ENCODE peak calls at places on chromosome 11, in six cellular contexts. K, L, F, M, T and S are unnamed samples.

GRCh38 chr11:92329644-92330043 is 105.0 kb downstream of the FAT3 start:
- DNase-seq in K (no peak), M (no peak), L (no peak), T (no peak), F (no peak), S (no peak)

GRCh38 chr11:81070948-81071347 is 1630.1 kb upstream of the TENM4 start:
- DNase-seq in M (no peak), T (no peak), L (no peak), F (no peak), K (no peak), S (no peak)

GRCh38 chr11:2768471-2769408 is 68.9 kb upstream of the KCNQ1OT1 start:
- DNase-seq in M (peak; percentile 30), K (no peak), F (no peak), T (no peak), L (peak; percentile 5), S (no peak)

GRCh38 chr11:131483453-131483852 is 113.0 kb downstream of the NTM start:
- DNase-seq in K (no peak), T (no peak), M (no peak), L (no peak), F (no peak), S (no peak)

GRCh38 chr11:15863411-15863810 is 492.9 kb downstream of the SOX6 start:
- DNase-seq in L (no peak), F (no peak), K (no peak), M (no peak), T (no peak), S (no peak)

GRCh38 chr11:93648168-93648567 is 13.3 kb upstream of the CEP295 start:
- DNase-seq in T (no peak), F (no peak), M (no peak), K (no peak), L (no peak), S (no peak)

GRCh38 chr11:88231894-88232482 is 56.7 kb upstream of the RAB38 start:
- DNase-seq in T (no peak), L (no peak), M (no peak), F (no peak), K (no peak), S (peak; percentile 20)

GRCh38 chr11:61657566-61657965 is 22.6 kb upstream of the DAGLA start:
- DNase-seq in F (no peak), K (peak; percentile 54), M (no peak), T (no peak), L (no peak), S (no peak)

GRCh38 chr11:130631119-130631518 is 182.7 kb downstream of the ADAMTS15 start:
- DNase-seq in L (no peak), T (no peak), M (no peak), F (no peak), K (no peak), S (no peak)

GRCh38 chr11:2748814-2749554 is 49.2 kb upstream of the KCNQ1OT1 start:
- DNase-seq in M (peak; percentile 23), L (no peak), F (no peak), T (peak; percentile 26), K (no peak), S (no peak)

GRCh38 chr11:21460082-21460481 is 732.8 kb upstream of the ANO5 start:
- DNase-seq in M (no peak), K (no peak), L (no peak), T (no peak), F (no peak), S (no peak)

GRCh38 chr11:15695096-15695721 is 580.5 kb downstream of the INSC start:
- DNase-seq in M (no peak), L (no peak), T (no peak), F (no peak), K (no peak), S (no peak)

GRCh38 chr11:45155627-45156180 is 9.3 kb downstream of the PRDM11 start:
- DNase-seq in M (no peak), K (no peak), F (no peak), T (no peak), L (no peak), S (no peak)

GRCh38 chr11:15675683-15676082 is 561.0 kb downstream of the INSC start:
- DNase-seq in M (no peak), T (no peak), K (no peak), F (no peak), L (no peak), S (no peak)

GRCh38 chr11:77109236-77110019 is 6.8 kb downstream of the OMP start:
- DNase-seq in M (no peak), T (no peak), F (no peak), K (no peak), L (no peak), S (no peak)

GRCh38 chr11:11263238-11264030 is 89.6 kb downstream of the CSNK2A3 start:
- DNase-seq in L (no peak), F (no peak), T (no peak), M (no peak), K (no peak), S (no peak)

GRCh38 chr11:118910309-118911112 is 15.2 kb downstream of the BCL9L start:
- DNase-seq in T (peak; percentile 83), M (peak; percentile 87), L (no peak), K (peak; percentile 61), F (peak; percentile 82), S (peak; percentile 87)

GRCh38 chr11:12285106-12285505 is 92.3 kb upstream of the PARVA start:
- DNase-seq in L (no peak), F (no peak), T (peak; percentile 6), K (no peak), M (no peak), S (no peak)

GRCh38 chr11:126607374-126607773 is 251.9 kb downstream of the ST3GAL4 start:
- DNase-seq in T (no peak), F (peak; percentile 31), L (no peak), M (no peak), K (peak; percentile 72), S (no peak)

DNA sequence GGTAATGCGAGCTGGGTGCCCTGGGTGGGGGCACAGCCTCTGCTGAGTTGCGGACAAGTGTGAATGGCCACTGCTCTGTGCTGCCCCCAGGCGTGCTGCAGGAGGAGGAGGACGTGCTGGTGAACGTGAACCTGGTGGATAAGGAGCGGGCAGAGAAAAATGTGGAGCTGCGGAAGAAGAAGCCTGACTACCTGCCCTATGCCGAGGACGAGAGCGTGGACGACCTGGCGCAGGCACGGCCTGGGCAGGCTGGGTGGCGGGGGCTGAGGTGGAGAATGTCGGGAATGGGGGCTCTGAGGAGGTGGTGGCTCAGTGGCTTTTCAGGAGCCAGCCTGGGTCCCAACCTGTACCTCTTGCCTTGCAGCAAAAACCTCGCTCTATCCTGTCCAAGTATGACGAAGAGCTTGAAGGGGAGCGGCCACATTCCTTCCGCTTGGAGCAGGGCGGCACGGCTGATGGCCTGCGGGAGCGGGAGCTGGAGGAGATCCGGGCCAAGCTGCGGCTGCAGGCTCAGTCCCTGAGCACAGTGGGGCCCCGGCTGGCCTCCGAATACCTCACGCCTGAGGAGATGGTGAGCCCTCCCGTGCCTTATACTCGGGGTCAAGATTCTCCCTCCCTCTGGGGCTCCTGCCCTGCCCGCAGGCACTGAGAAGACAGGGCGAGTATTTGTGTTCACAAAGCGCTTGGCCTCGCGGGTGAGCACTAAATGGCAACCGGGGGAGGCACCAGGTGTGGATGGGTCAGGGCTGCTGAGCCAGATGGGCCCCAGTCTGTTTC is 4.6 kb downstream of the SART1 start:
- DNase-seq in M (no peak), T (no peak), F (no peak), L (no peak), K (no peak), S (no peak)
- H3K36me3 ChIP-seq in M (peaks cover 73% of the 10 kb centered on the region), T (peaks cover 53% of the 10 kb centered on the region), F (peaks cover 19% of the 10 kb centered on the region), L (no peaks in the 10 kb centered on the region), K (peaks cover 39% of the 10 kb centered on the region), S (peaks cover 64% of the 10 kb centered on the region)

DNA sequence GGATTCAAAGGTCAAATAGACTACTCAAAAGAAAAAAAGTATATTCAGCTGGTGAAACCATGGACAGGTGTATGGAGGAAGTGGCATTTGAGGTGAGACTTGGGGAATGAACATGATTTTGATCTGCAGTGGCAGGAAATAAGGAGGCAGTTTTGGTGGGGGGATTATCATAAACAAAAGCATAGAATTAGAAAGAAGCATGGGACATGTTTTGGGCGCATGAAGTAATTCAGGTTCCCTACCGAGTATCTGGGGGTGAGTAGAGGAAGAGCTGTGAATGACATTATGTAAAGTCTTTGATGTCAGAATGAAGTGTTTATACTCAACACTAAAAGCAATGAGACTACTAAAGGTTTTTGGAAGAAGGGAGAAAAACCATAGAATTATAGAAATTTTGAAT is 3.1 kb downstream of the CLMP start:
- DNase-seq in T (no peak), M (no peak), K (no peak), L (no peak), F (no peak), S (no peak)
- H3K4me3 ChIP-seq in T (no peak overlapping the region), M (no peak overlapping the region), K (no peak overlapping the region), L (no peak overlapping the region), F (no peak overlapping the region), S (no peak overlapping the region)

GRCh38 chr11:36000616-36001190 is 56.8 kb downstream of the LDLRAD3 start:
- DNase-seq in F (no peak), K (no peak), T (no peak), M (no peak), L (no peak), S (no peak)

GRCh38 chr11:35998651-35999050 is 54.8 kb downstream of the LDLRAD3 start:
- DNase-seq in K (no peak), F (no peak), T (no peak), M (no peak), L (no peak), S (no peak)

GRCh38 chr11:35995872-35996271 is 52.0 kb downstream of the LDLRAD3 start:
- DNase-seq in F (no peak), K (no peak), M (no peak), T (no peak), L (no peak), S (no peak)

GRCh38 chr11:35994421-35994820 is 50.6 kb downstream of the LDLRAD3 start:
- DNase-seq in F (no peak), T (no peak), K (no peak), L (no peak), M (no peak), S (no peak)

GRCh38 chr11:35997908-35998307 is 54.0 kb downstream of the LDLRAD3 start:
- DNase-seq in T (no peak), K (no peak), M (no peak), L (no peak), F (no peak), S (no peak)
- H3K27ac ChIP-seq in T (no peak overlapping the region), K (no peak overlapping the region), M (no peak overlapping the region), L (no peak overlapping the region), F (no peak overlapping the region), S (no peak overlapping the region)

GRCh38 chr11:8733847-8734246 is 51.3 kb downstream of the RPL27A start:
- DNase-seq in T (no peak), M (no peak), K (no peak), L (no peak), F (no peak), S (no peak)

GRCh38 chr11:8732276-8732675 is 49.7 kb downstream of the RPL27A start:
- DNase-seq in F (no peak), K (no peak), M (no peak), T (no peak), L (peak; percentile 48), S (no peak)

GRCh38 chr11:8732748-8733241 is 50.2 kb downstream of the RPL27A start:
- DNase-seq in L (no peak), M (no peak), T (no peak), F (peak; percentile 75), K (peak; percentile 70), S (no peak)

GRCh38 chr11:8731647-8732188 is 49.1 kb downstream of the RPL27A start:
- DNase-seq in M (no peak), L (no peak), F (no peak), T (no peak), K (no peak), S (no peak)

DNA sequence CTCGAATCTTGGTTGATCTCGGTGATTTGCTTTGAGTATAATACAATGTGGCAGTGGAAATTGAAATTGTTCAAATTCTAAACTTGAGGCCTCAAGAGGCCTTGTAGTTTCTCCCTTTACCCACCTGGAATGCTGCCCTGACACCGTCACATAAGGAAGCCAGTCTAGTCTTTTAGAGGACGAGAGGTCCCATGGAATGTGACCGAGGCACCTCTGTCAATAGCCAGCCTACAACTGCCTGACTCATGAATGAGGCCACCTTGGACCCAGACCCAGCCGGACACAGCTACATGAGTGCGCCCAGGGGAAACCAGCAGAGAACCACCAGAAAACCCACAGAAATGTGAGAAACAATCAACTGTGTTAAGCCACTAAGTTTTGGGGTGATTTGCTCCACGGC is 52.5 kb downstream of the RPL27A start:
- DNase-seq in F (no peak), T (no peak), K (no peak), M (no peak), L (no peak), S (no peak)
- H3K36me3 ChIP-seq in F (no peaks in the 10 kb centered on the region), T (no peaks in the 10 kb centered on the region), K (no peaks in the 10 kb centered on the region), M (peaks cover 7% of the 10 kb centered on the region), L (no peaks in the 10 kb centered on the region), S (no peaks in the 10 kb centered on the region)